ENCODE peak calls at places on chromosomes 3 and 15, in ten cellular contexts. P is lower lobe of right lung, Z is neural crest cell, O is HepG2, T is left ventricle myocardium inferior, L is endothelial cell, E is OCI-LY7, B is cardiac fibroblast, C is MCF 10A, U is epithelial cell of esophagus. D is an unnamed sample.

GRCh38 chr3:116037954-116038911 is 407.1 kb downstream of the LSAMP start:
- DNase-seq in P (no peak), Z (no peak), O (no peak), T (no peak), L (no peak), E (peak; percentile 6), B (peak; percentile 25), C (no peak), U (peak; percentile 48), D (no peak)

GRCh38 chr15:81280696-81281095 is 43.2 kb downstream of the STARD5 start:
- DNase-seq in P (no peak), Z (no peak), O (no peak), T (no peak), L (no peak), E (no peak), B (no peak), C (peak; percentile 27), U (peak; percentile 54), D (no peak)

GRCh38 chr3:67875338-67875737 is 220.9 kb upstream of the SUCLG2 start:
- DNase-seq in P (no peak), Z (no peak), O (peak; percentile 50), T (no peak), L (no peak), E (no peak), B (peak; percentile 22), C (peak; percentile 53), U (no peak), D (no peak)

GRCh38 chr15:89167267-89168176 is 53.9 kb downstream of the RLBP1 start:
- DNase-seq in P (no peak), Z (no peak), O (peak; percentile 10), T (no peak), L (no peak), E (no peak), B (peak; percentile 73), C (peak; percentile 83), U (peak; percentile 87), D (no peak)

GRCh38 chr15:57313134-57313483 is 63.2 kb upstream of the CGNL1 start:
- DNase-seq in P (no peak), Z (no peak), O (no peak), T (no peak), L (no peak), E (no peak), B (no peak), C (no peak), U (no peak), D (no peak)

GRCh38 chr15:52331490-52332240 is 36.1 kb upstream of the MYO5C start:
- DNase-seq in P (no peak), Z (no peak), O (peak; percentile 30), T (no peak), L (peak; percentile 11), E (peak; percentile 89), B (peak; percentile 75), C (peak; percentile 62), U (peak; percentile 75), D (no peak)

GRCh38 chr3:169241575-169241927 is 422.0 kb downstream of the MECOM start:
- DNase-seq in P (no peak), Z (no peak), O (no peak), T (no peak), L (no peak), E (no peak), B (peak; percentile 86), C (peak; percentile 28), U (peak; percentile 48), D (no peak)

GRCh38 chr15:63915888-63916731 is 82.4 kb upstream of the HERC1 start:
- DNase-seq in P (no peak), Z (no peak), O (no peak), T (no peak), L (peak; percentile 45), E (no peak), B (peak; percentile 53), C (peak; percentile 19), U (peak; percentile 32), D (no peak)

GRCh38 chr3:167203062-167203461 is 177.0 kb downstream of the ZBBX start:
- DNase-seq in P (no peak), Z (no peak), O (no peak), T (no peak), L (no peak), E (no peak), B (no peak), C (no peak), U (no peak), D (no peak)

GRCh38 chr3:167209011-167209410 is 171.1 kb downstream of the ZBBX start:
- DNase-seq in P (no peak), Z (no peak), O (no peak), T (no peak), L (no peak), E (no peak), B (no peak), C (no peak), U (no peak), D (no peak)
- TF ChIP-seq CTCF in P (no peak), Z (no peak), O (no peak), T (no peak), L (no peak), E (no peak), B (no peak), C (no peak), U (no peak), D (no peak)

GRCh38 chr3:135759651-135760050 is 205.9 kb upstream of the PPP2R3A start:
- DNase-seq in P (no peak), Z (no peak), O (no peak), T (no peak), L (no peak), E (no peak), B (no peak), C (no peak), U (no peak), D (no peak)

GRCh38 chr3:135766113-135766512 is 199.4 kb upstream of the PPP2R3A start:
- DNase-seq in P (no peak), Z (no peak), O (no peak), T (no peak), L (no peak), E (no peak), B (no peak), C (no peak), U (peak; percentile 2), D (no peak)

GRCh38 chr3:135758961-135759360 is 206.6 kb upstream of the PPP2R3A start:
- DNase-seq in P (no peak), Z (no peak), O (no peak), T (no peak), L (no peak), E (no peak), B (no peak), C (no peak), U (no peak), D (no peak)

GRCh38 chr3:135760581-135760980 is 204.9 kb upstream of the PPP2R3A start:
- DNase-seq in P (no peak), Z (no peak), O (no peak), T (no peak), L (no peak), E (no peak), B (no peak), C (no peak), U (no peak), D (no peak)

DNA sequence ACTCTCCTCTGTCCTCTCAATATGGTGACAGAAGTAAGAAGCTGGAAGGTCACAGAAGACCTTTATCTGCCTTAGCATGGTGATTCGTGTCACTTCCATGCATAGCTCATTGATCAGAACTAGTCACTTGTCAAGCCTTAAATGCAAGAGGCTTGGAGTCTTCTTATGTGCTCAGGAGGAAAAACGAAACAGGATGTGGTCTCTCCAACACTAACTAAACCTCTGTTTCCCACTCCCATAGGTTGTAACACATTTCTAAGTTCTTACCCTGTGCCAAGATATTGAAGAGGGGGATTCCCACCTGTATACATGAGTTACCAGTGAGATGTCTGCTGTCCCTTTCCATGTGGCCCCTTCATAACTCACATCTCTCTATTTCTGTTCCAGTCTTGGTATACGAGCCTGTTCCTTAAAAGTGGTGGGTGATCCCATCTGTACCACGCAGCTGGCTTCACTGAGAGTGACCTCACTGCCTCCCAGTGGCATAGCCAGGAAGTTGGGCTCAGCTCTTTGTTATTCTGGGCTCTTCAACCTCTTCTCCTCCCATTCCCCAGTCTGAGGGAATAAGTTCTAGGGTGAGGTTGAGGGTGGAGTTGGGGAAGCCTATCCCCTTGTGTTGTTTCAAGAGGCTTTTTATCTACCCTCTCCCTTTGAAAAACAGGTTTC is 203.2 kb upstream of the PPP2R3A start:
- DNase-seq in P (no peak), Z (no peak), O (no peak), T (no peak), L (no peak), E (no peak), B (no peak), C (no peak), U (no peak), D (no peak)
- TF ChIP-seq CTCF in P (no peak), Z (peak; percentile 19), O (peak; percentile 20), T (no peak), L (no peak), E (peak; percentile 18), B (no peak), C (no peak), U (no peak), D (no peak)

GRCh38 chr3:53229606-53230005 is 26.2 kb downstream of the TKT start:
- DNase-seq in P (peak; percentile 6), Z (no peak), O (no peak), T (no peak), L (no peak), E (no peak), B (no peak), C (no peak), U (no peak), D (no peak)

GRCh38 chr3:53230789-53231188 is 25.0 kb downstream of the TKT start:
- DNase-seq in P (peak; percentile 17), Z (no peak), O (no peak), T (no peak), L (no peak), E (no peak), B (no peak), C (no peak), U (no peak), D (peak; percentile 23)

GRCh38 chr3:53229171-53229570 is 26.7 kb downstream of the TKT start:
- DNase-seq in P (peak; percentile 31), Z (no peak), O (no peak), T (no peak), L (no peak), E (no peak), B (no peak), C (no peak), U (no peak), D (peak; percentile 32)

GRCh38 chr3:53231532-53232511 is 24.0 kb downstream of the TKT start:
- DNase-seq in P (peak; percentile 21), Z (no peak), O (no peak), T (peak; percentile 10), L (no peak), E (no peak), B (no peak), C (no peak), U (no peak), D (peak; percentile 44)

DNA sequence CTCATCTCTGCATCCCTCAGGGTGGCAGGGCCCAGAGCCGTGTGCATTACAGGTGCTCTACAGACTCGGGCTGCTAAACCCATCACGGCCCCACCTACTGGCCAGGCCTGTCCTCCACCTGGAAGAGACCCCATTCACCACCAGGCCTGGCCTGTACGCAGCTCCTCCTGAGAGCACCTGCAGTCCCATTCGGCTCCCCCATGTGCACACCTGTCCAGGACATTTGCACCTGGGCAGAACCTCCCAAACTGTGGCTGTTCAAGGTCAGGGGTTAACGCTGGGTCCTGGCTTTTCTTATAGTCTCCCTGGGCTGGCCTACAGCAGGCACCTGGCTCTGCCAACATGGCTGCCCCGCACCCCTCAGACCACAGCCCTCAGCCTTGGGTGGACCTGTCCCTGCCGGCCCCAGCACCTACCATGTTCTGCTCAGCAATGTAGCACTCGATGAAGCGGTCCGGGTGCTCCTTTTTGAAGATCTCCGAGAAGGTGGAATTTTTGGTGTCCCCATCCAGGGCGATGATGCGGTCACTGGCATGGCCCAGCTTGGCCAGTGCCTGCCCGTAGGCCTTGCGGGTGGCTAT is 25.7 kb downstream of the TKT start:
- DNase-seq in P (peak; percentile 40), Z (no peak), O (no peak), T (no peak), L (no peak), E (peak; percentile 38), B (no peak), C (no peak), U (no peak), D (peak; percentile 47)
- TF ChIP-seq CTCF in P (no peak), Z (no peak), O (peak; percentile 52), T (no peak), L (no peak), E (peak; percentile 62), B (no peak), C (no peak), U (no peak), D (no peak)

GRCh38 chr3:114293846-114294245 is at the start of gene TIGIT:
- DNase-seq in P (no peak), Z (no peak), O (no peak), T (no peak), L (no peak), E (no peak), B (no peak), C (no peak), U (no peak), D (no peak)

GRCh38 chr3:114294940-114295480 is 1.2 kb downstream of the TIGIT start:
- DNase-seq in P (no peak), Z (no peak), O (no peak), T (no peak), L (no peak), E (no peak), B (no peak), C (no peak), U (no peak), D (no peak)

GRCh38 chr3:114299925-114300624 is 6.2 kb downstream of the TIGIT start:
- DNase-seq in P (no peak), Z (no peak), O (no peak), T (no peak), L (no peak), E (no peak), B (no peak), C (no peak), U (no peak), D (no peak)

GRCh38 chr3:114299421-114299820 is 5.6 kb downstream of the TIGIT start:
- DNase-seq in P (no peak), Z (peak; percentile 29), O (peak; percentile 40), T (no peak), L (peak; percentile 30), E (no peak), B (peak; percentile 39), C (peak; percentile 46), U (peak; percentile 22), D (no peak)
- TF ChIP-seq CTCF in P (peak; percentile 18), Z (peak; percentile 51), O (peak; percentile 80), T (peak; percentile 54), L (peak; percentile 38), E (peak; percentile 48), B (peak; percentile 62), C (peak; percentile 23), U (peak; percentile 41), D (peak; percentile 31)